ENCODE peak calls at places on chromosomes 3 and 15, in four cellular contexts. O is K562, E is HL-60, R is GM12878. D is an unnamed sample.

GRCh38 chr3:117528688-117529087 is 819.1 kb downstream of the TUSC7 start:
- DNase-seq in O (no peak), R (no peak), E (no peak), D (no peak)

GRCh38 chr3:72346526-72346926 is 501.7 kb downstream of the SHQ1 start:
- DNase-seq in R (no peak), E (peak; percentile 82), O (no peak), D (no peak)

GRCh38 chr15:25737218-25737643 is 125.9 kb downstream of the ATP10A start:
- DNase-seq in E (no peak), O (no peak), R (no peak), D (no peak)

GRCh38 chr3:106457278-106458210 is 588.7 kb upstream of the CBLB start:
- DNase-seq in O (no peak), R (peak; percentile 61), E (peak; percentile 42), D (peak; percentile 8)

GRCh38 chr3:101042996-101043686 is 49.9 kb upstream of the ABI3BP start:
- DNase-seq in E (no peak), O (no peak), R (no peak), D (no peak)

GRCh38 chr3:122966045-122966444 is 61.5 kb downstream of the SEMA5B start:
- DNase-seq in R (no peak), E (no peak), O (no peak), D (no peak)

GRCh38 chr3:14154895-14155432 is 23.4 kb downstream of the XPC start:
- DNase-seq in R (no peak), E (no peak), O (no peak), D (no peak)

GRCh38 chr15:47523669-47524068 is 193.6 kb upstream of the SEMA6D start:
- DNase-seq in R (no peak), O (no peak), E (peak; percentile 23), D (no peak)

GRCh38 chr3:150454085-150454484 is 46.0 kb downstream of the TSC22D2 start:
- DNase-seq in O (no peak), R (no peak), E (no peak), D (no peak)

GRCh38 chr3:151282921-151283320 is 4.6 kb upstream of the P2RY14 start:
- DNase-seq in R (no peak), O (peak; percentile 41), E (peak; percentile 37), D (peak; percentile 10)

GRCh38 chr3:53846134-53846850 is at the start of the genes CHDH and IL17RB:
- DNase-seq in E (peak; percentile 10), O (peak; percentile 61), R (no peak), D (peak; percentile 56)

GRCh38 chr3:30227571-30228301 is 378.7 kb upstream of the TGFBR2 start:
- DNase-seq in E (peak; percentile 49), O (no peak), R (no peak), D (no peak)

GRCh38 chr15:51620647-51621046 is 1.9 kb downstream of the DMXL2 start:
- DNase-seq in R (no peak), E (no peak), O (no peak), D (no peak)

GRCh38 chr3:102083971-102084370 is 234.7 kb downstream of the NFKBIZ start:
- DNase-seq in R (no peak), O (no peak), E (no peak), D (no peak)

GRCh38 chr15:29470794-29471193 is 201.2 kb upstream of the NSMCE3 start:
- DNase-seq in O (no peak), E (no peak), R (no peak), D (no peak)
- TF ChIP-seq SPI1 in O (no peak), E (no peak), R (no peak), D (no peak)

GRCh38 chr3:177597325-177598109 is 400.2 kb upstream of the TBL1XR1 start:
- DNase-seq in O (no peak), E (no peak), R (no peak), D (no peak)
- TF ChIP-seq SPI1 in O (no peak), E (no peak), R (no peak), D (no peak)

GRCh38 chr3:142226474-142226873 is 1.1 kb upstream of the GK5 start:
- DNase-seq in R (no peak), O (peak; percentile 22), E (no peak), D (no peak)
- TF ChIP-seq SPI1 in R (no peak), O (no peak), E (no peak), D (no peak)

GRCh38 chr3:173501941-173502489 is 104.5 kb downstream of the NLGN1 start:
- DNase-seq in R (no peak), E (no peak), O (no peak), D (no peak)
- TF ChIP-seq SPI1 in R (no peak), E (no peak), O (no peak), D (no peak)

GRCh38 chr3:4797201-4797600 is 182.0 kb upstream of the BHLHE40 start:
- DNase-seq in E (no peak), O (no peak), R (no peak), D (no peak)
- TF ChIP-seq SPI1 in E (no peak), O (no peak), R (no peak), D (no peak)

GRCh38 chr15:59611277-59612260 is at the start of gene GCNT3:
- DNase-seq in O (no peak), E (peak; percentile 7), R (no peak), D (no peak)

GRCh38 chr15:59616390-59616789 is 4.8 kb downstream of the GCNT3 start:
- DNase-seq in E (no peak), R (no peak), O (no peak), D (no peak)

GRCh38 chr15:59614153-59614552 is 2.6 kb downstream of the GCNT3 start:
- DNase-seq in E (no peak), O (no peak), R (no peak), D (no peak)

GRCh38 chr15:59609730-59610712 is 1.6 kb upstream of the GCNT3 start:
- DNase-seq in R (no peak), E (no peak), O (no peak), D (no peak)

DNA sequence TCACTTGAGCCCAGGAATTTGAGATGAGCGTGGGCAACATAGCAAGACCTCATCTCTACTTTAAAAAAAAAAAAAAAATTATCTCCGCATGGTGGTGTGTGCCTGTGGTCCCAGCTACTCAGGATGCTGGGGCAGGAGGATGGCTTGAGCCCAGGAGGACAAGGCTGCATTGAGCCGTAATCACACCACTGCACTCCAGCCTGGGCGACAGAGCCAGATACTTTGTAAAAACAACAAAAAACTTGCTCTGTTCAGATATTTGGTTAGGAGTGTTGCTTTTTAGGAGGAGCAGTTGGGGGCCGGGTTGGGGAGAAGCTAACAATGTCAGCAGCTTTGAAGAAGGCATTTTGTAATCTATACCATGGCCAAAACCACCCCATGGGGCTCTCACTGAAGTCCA is 4.1 kb downstream of the GCNT3 start:
- DNase-seq in R (no peak), O (no peak), E (no peak), D (no peak)
- TF ChIP-seq SPI1 in R (no peak), O (no peak), E (no peak), D (no peak)

GRCh38 chr3:141342386-141342785 is 25.9 kb upstream of the ZBTB38 start:
- DNase-seq in O (peak; percentile 53), R (no peak), E (no peak), D (no peak)

GRCh38 chr3:141343824-141344223 is 24.5 kb upstream of the ZBTB38 start:
- DNase-seq in O (no peak), R (no peak), E (no peak), D (no peak)

GRCh38 chr3:141345528-141345927 is 22.8 kb upstream of the ZBTB38 start:
- DNase-seq in R (no peak), E (no peak), O (no peak), D (no peak)

GRCh38 chr3:141338881-141339280 is 29.4 kb upstream of the ZBTB38 start:
- DNase-seq in R (no peak), O (no peak), E (no peak), D (no peak)

GRCh38 chr3:141341536-141341935 is 26.8 kb upstream of the ZBTB38 start:
- DNase-seq in E (no peak), R (no peak), O (no peak), D (no peak)
- TF ChIP-seq SPI1 in E (no peak), R (no peak), O (no peak), D (no peak)

GRCh38 chr3:111691293-111691909 is 96.3 kb upstream of the ZBED2 start:
- DNase-seq in E (no peak), O (no peak), R (no peak), D (no peak)
- TF ChIP-seq SPI1 in E (no peak), O (no peak), R (no peak), D (no peak)